ENCODE peak calls at places on chromosome 3, in five cellular contexts. N is H9, I is foreskin fibroblast, A is anterior cingulate cortex, F is astrocyte of the spinal cord. B is an unnamed sample.

GRCh38 chr3:17967111-17967510 is 224.7 kb upstream of the TBC1D5 start:
- DNase-seq in N (no peak), I (no peak), A (peak; percentile 41), F (no peak), B (no peak)

GRCh38 chr3:12471228-12471627 is 13.1 kb upstream of the TSEN2 start:
- DNase-seq in N (no peak), I (no peak), A (no peak), F (no peak), B (no peak)

GRCh38 chr3:131620977-131621376 is 118.2 kb upstream of the MRPL3 start:
- DNase-seq in N (no peak), I (no peak), A (no peak), F (no peak), B (no peak)

GRCh38 chr3:106013971-106014370 is 145.2 kb upstream of the CBLB start:
- DNase-seq in N (no peak), I (peak; percentile 96), A (no peak), F (peak; percentile 76), B (peak; percentile 94)

GRCh38 chr3:5010706-5011554 is 31.7 kb downstream of the BHLHE40 start:
- DNase-seq in N (no peak), I (peak; percentile 78), A (no peak), F (no peak), B (no peak)

GRCh38 chr3:124281453-124282316 is 289.8 kb upstream of the ROPN1 start:
- DNase-seq in N (no peak), I (peak; percentile 7), A (no peak), F (peak; percentile 43), B (peak; percentile 70)

GRCh38 chr3:102036015-102036414 is 186.7 kb downstream of the NFKBIZ start:
- DNase-seq in N (no peak), I (no peak), A (no peak), F (no peak), B (no peak)

GRCh38 chr3:39626198-39626597 is 158.7 kb downstream of the MOBP start:
- DNase-seq in N (no peak), I (no peak), A (no peak), F (no peak), B (no peak)

GRCh38 chr3:40309925-40310635 is 573 bp downstream of the EIF1B start:
- DNase-seq in N (no peak), I (no peak), A (peak; percentile 40), F (peak; percentile 50), B (peak; percentile 60)

GRCh38 chr3:9100132-9100894 is 137.0 kb upstream of the RAD18 start:
- DNase-seq in N (no peak), I (no peak), A (no peak), F (no peak), B (no peak)

GRCh38 chr3:46860381-46861292 is 2.6 kb downstream of the MYL3 start:
- DNase-seq in N (no peak), I (no peak), A (no peak), F (no peak), B (no peak)

GRCh38 chr3:901953-902778 is 190.7 kb upstream of the CNTN6 start:
- DNase-seq in N (no peak), I (no peak), A (no peak), F (peak; percentile 15), B (peak; percentile 22)

GRCh38 chr3:52299815-52300611 is 12.4 kb downstream of the GLYCTK start:
- DNase-seq in N (peak; percentile 61), I (no peak), A (no peak), F (peak; percentile 14), B (no peak)

GRCh38 chr3:97278506-97278905 is 464.1 kb downstream of the EPHA6 start:
- DNase-seq in N (no peak), I (no peak), A (no peak), F (no peak), B (no peak)

GRCh38 chr3:105497381-105497780 is 130.7 kb downstream of the ALCAM start:
- DNase-seq in N (no peak), I (no peak), A (no peak), F (no peak), B (no peak)

GRCh38 chr3:141266186-141266585 is 34.6 kb downstream of the PXYLP1 start:
- DNase-seq in N (no peak), I (no peak), A (no peak), F (no peak), B (no peak)

GRCh38 chr3:193743702-193744047 is 150.7 kb downstream of the OPA1 start:
- DNase-seq in N (no peak), I (no peak), A (no peak), F (no peak), B (no peak)

GRCh38 chr3:61663728-61664492 is 102.5 kb downstream of the PTPRG start:
- DNase-seq in N (peak; percentile 58), I (peak; percentile 94), A (no peak), F (peak; percentile 98), B (peak; percentile 95)

GRCh38 chr3:194487289-194488006 is 646 bp upstream of the ATP13A3 start:
- DNase-seq in N (peak; percentile 57), I (no peak), A (no peak), F (no peak), B (no peak)

GRCh38 chr3:101827211-101828174 is 21.8 kb upstream of the NFKBIZ start:
- DNase-seq in N (peak; percentile 72), I (peak; percentile 46), A (peak; percentile 41), F (peak; percentile 81), B (peak; percentile 87)

GRCh38 chr3:60770532-60770931 is 480.7 kb downstream of the FHIT start:
- DNase-seq in N (no peak), I (no peak), A (no peak), F (no peak), B (no peak)

GRCh38 chr3:178492496-178492895 is 43.7 kb upstream of the KCNMB2 start:
- DNase-seq in N (no peak), I (no peak), A (no peak), F (no peak), B (no peak)

GRCh38 chr3:67901681-67902080 is 247.3 kb upstream of the SUCLG2 start:
- DNase-seq in N (no peak), I (no peak), A (no peak), F (no peak), B (no peak)

B was measured in fibroblast of lung.